ENCODE peak calls at places on chromosomes 2 and 18, in seven cellular contexts. B is GM23338, L is HFFc6, M is cardiac fibroblast, D is kidney, H is GM12865, X is WERI-Rb-1. N is an unnamed sample.

GRCh38 chr18:46340716-46341115 is 236.5 kb downstream of the HAUS1 start:
- DNase-seq in X (no peak), B (no peak), L (no peak), M (no peak), H (no peak), D (no peak), N (no peak)

GRCh38 chr2:147818741-147819140 is 26.1 kb upstream of the ACVR2A start:
- DNase-seq in L (no peak), D (no peak), B (no peak), M (peak; percentile 3), X (no peak), H (no peak), N (no peak)

GRCh38 chr2:240789501-240790369 is 30.3 kb downstream of the KIF1A start:
- DNase-seq in X (no peak), M (no peak), H (peak; percentile 28), D (peak; percentile 39), L (no peak), B (no peak), N (no peak)

GRCh38 chr2:78979380-78980238 is 45.9 kb upstream of the REG3G start:
- DNase-seq in D (no peak), M (peak; percentile 43), H (peak; percentile 76), L (no peak), B (peak; percentile 82), X (peak; percentile 79), N (peak; percentile 40)

GRCh38 chr2:118310016-118310877 is 222.0 kb downstream of the INSIG2 start:
- DNase-seq in H (peak; percentile 57), B (peak; percentile 85), M (peak; percentile 27), D (peak; percentile 70), L (no peak), X (peak; percentile 9), N (peak; percentile 64)

GRCh38 chr2:74556831-74557370 is 2.4 kb downstream of the DOK1 start:
- DNase-seq in M (no peak), H (no peak), B (no peak), X (no peak), D (no peak), L (no peak), N (no peak)

GRCh38 chr2:97849881-97850540 is 136.6 kb downstream of the ZAP70 start:
- DNase-seq in X (no peak), L (no peak), H (peak; percentile 55), B (no peak), M (no peak), D (no peak), N (peak; percentile 33)

GRCh38 chr2:72923833-72924352 is 6.6 kb downstream of the EMX1 start:
- DNase-seq in H (no peak), B (peak; percentile 71), X (peak; percentile 10), M (no peak), D (no peak), L (no peak), N (no peak)

GRCh38 chr2:215711484-215712034 is 275.7 kb upstream of the FN1 start:
- DNase-seq in L (peak; percentile 78), X (no peak), D (no peak), H (no peak), M (peak; percentile 73), B (peak; percentile 19), N (no peak)

GRCh38 chr18:41940506-41941215 is 14.4 kb upstream of the PIK3C3 start:
- DNase-seq in D (no peak), B (peak; percentile 28), M (peak; percentile 83), L (peak; percentile 92), X (no peak), H (no peak), N (no peak)

GRCh38 chr18:28855989-28856388 is 679.1 kb upstream of the CDH2 start:
- DNase-seq in M (no peak), L (no peak), X (no peak), H (no peak), D (no peak), B (no peak), N (no peak)

GRCh38 chr2:72984172-72984671 is 66.9 kb downstream of the EMX1 start:
- DNase-seq in D (peak; percentile 51), L (no peak), H (no peak), X (no peak), M (peak; percentile 52), B (no peak), N (no peak)

GRCh38 chr2:26652361-26653041 is 11.3 kb upstream of the CIB4 start:
- DNase-seq in M (peak; percentile 78), D (no peak), H (no peak), L (peak; percentile 23), B (no peak), X (peak; percentile 6), N (no peak)

GRCh38 chr2:157625311-157625710 is 3.4 kb downstream of the ACVR1C start:
- DNase-seq in L (no peak), M (no peak), X (no peak), D (no peak), B (no peak), H (no peak), N (no peak)

GRCh38 chr2:121810959-121811853 is 55.8 kb downstream of the TSN start:
- DNase-seq in H (peak; percentile 54), X (peak; percentile 80), D (no peak), M (peak; percentile 88), L (peak; percentile 60), B (peak; percentile 90), N (peak; percentile 70)
- TF ChIP-seq CTCF in H (peak; percentile 59), X (peak; percentile 70), D (peak; percentile 49), M (peak; percentile 67), L (peak; percentile 80), B (peak; percentile 90), N (peak; percentile 28)

DNA sequence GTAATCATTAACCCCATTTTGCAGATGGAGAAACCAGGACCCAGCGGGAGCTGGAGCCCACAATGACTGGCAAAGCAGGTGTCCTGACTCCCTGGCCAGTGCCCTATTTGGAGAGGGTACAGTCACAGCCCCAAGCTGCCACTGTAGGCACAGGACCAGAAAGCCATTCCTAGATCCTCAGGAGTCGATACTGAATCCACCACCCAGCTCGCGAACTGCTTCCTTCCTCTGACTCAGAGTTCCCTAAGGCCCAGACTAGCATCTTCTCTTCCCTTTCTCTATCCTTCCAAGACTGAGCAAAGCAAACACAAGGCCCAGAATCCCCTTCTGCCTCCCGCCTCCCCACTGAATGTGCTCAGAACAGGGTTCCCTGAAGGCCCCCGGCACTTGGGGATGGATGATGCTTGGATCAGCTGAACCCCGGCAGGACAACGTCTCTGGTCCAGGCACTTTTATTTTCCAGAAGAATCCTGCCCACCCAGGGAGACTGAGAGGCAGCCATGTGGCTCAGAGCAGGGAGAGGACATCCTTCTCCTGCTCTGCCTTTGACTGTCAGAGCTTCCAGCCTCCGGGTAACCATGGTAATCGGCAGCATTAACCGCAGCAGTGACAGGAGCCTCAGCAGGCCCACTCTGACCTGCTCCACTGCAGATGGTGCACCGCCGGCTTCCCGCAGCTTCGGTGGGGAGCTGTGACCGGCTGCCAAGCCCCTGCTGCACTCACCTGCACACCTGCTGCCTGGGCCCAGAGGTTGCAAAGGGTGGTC is 34.8 kb upstream of the KLHL29 start:
- DNase-seq in B (no peak), M (no peak), D (no peak), H (no peak), L (no peak), X (no peak), N (no peak)
- TF ChIP-seq CTCF in B (no peak), M (no peak), D (no peak), H (no peak), L (no peak), X (no peak), N (no peak)

DNA sequence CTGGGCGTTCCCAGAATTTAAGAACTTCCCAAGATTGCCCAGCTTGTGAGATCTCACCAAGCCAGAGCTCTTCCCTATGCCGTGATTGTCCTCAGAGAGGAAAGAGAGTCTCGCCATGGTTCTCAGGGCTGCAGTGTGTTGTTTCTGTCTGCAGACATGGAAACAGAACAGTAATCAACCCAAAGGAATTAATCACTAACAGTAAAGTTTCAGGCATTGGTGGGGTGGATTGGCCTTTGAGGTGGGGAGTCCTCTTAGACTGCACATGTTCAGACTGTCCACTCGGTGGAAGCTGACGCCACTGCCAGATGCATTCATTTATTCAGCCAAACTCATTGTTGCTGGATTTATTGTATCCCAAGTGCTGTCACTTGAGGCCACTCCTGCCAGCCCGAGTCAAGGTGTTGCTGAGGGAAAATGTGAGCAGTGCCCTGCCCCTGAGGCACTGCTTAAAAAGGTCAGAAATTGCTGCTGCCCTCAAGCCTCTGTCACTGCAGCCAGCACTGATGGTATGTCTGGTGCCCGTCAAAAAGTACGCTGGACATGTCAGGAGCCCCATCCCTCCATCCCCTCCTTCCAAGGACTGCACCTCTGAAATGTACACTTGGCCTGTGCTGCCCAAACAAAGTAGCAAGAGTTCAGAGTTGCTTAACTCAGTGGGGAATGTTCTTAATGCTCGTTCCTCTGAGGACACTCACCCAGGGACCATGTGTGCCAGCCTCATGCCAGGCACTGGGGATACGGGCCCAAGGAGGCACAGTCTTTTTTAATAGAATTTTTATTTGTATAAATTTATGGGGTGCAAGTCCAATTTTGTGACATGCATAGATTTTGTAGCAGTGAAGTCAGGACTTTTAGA is 201.0 kb downstream of the GLI2 start:
- DNase-seq in B (no peak), L (peak; percentile 77), M (no peak), X (no peak), H (no peak), D (peak; percentile 14), N (no peak)
- TF ChIP-seq CTCF in B (no peak), L (no peak), M (no peak), X (no peak), H (no peak), D (no peak), N (no peak)

GRCh38 chr18:4453712-4454547 is 1.2 kb downstream of the DLGAP1 start:
- DNase-seq in X (no peak), B (peak; percentile 83), L (no peak), D (peak; percentile 66), M (no peak), H (no peak), N (peak; percentile 16)

GRCh38 chr18:4454548-4455112 is 477 bp downstream of the DLGAP1 start:
- DNase-seq in D (peak; percentile 51), X (no peak), L (no peak), M (no peak), H (no peak), B (peak; percentile 34), N (peak; percentile 19)

GRCh38 chr18:4444306-4444705 is 10.8 kb downstream of the DLGAP1 start:
- DNase-seq in H (no peak), X (no peak), D (no peak), L (no peak), B (no peak), M (no peak), N (no peak)

GRCh38 chr18:4455113-4455811 is at the start of gene DLGAP1:
- DNase-seq in B (peak; percentile 87), L (no peak), M (peak; percentile 32), X (peak; percentile 25), H (peak; percentile 44), D (peak; percentile 84), N (peak; percentile 58)

DNA sequence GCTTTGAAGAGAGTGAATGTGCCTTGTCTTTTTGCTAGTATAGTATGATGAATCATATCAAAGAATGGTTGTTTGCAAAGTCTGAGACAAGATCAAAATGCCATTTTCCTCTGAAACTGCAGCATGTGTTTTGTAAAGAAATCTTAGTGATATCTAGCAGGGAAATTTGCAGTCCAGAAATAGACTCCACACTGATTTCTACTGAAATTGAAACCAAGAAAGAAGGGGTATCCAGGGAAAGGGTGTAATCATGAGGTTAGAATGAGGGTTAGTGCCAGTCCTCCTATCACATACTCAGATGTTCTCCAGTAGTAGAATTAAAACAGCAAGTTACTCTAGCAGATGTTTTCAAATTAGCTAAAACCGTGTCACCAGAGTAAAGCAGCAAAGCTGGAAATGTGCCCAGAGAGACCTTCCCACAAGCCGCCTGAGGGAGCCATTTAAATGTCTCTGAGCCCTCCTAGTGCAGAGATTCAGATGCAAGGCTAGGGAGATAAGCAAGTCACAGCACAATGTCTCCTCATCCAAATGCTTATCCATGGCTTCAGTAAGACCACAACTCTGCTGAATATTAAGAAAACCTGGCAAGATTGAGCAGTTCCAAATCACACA is 4.9 kb downstream of the DLGAP1 start:
- DNase-seq in L (no peak), X (no peak), D (no peak), B (no peak), M (no peak), H (peak; percentile 30), N (no peak)
- TF ChIP-seq CTCF in L (no peak), X (no peak), D (no peak), B (peak; percentile 37), M (no peak), H (no peak), N (no peak)